ENCODE peak calls at places on chromosome 21, in seven cellular contexts. One of them, this sample, is unnamed.

GRCh38 chr21:42164064-42164789 is 54.7 kb upstream of the ABCG1 start:
- DNase-seq in CD4-positive, alpha-beta T cell: peak; percentile 56
- DNase-seq in astrocyte of the spinal cord: no peak
- DNase-seq in fibroblast of lung: peak; percentile 31
- DNase-seq in GM12865: peak; percentile 73
- DNase-seq in CD8-positive, alpha-beta T cell: peak; percentile 39
- DNase-seq in cardiac muscle cell: peak; percentile 43
- DNase-seq in this sample: no peak

GRCh38 chr21:19792004-19792403 is 1206.2 kb upstream of the NCAM2 start:
- DNase-seq in cardiac muscle cell: no peak
- DNase-seq in GM12865: no peak
- DNase-seq in CD8-positive, alpha-beta T cell: no peak
- DNase-seq in CD4-positive, alpha-beta T cell: no peak
- DNase-seq in astrocyte of the spinal cord: no peak
- DNase-seq in fibroblast of lung: no peak
- DNase-seq in this sample: no peak

GRCh38 chr21:38622827-38623209 is 124.5 kb upstream of the ERG start:
- DNase-seq in CD4-positive, alpha-beta T cell: no peak
- DNase-seq in CD8-positive, alpha-beta T cell: no peak
- DNase-seq in fibroblast of lung: no peak
- DNase-seq in astrocyte of the spinal cord: no peak
- DNase-seq in cardiac muscle cell: no peak
- DNase-seq in GM12865: no peak
- DNase-seq in this sample: no peak

GRCh38 chr21:39061766-39062165 is 121.5 kb downstream of the PSMG1 start:
- DNase-seq in CD4-positive, alpha-beta T cell: no peak
- DNase-seq in astrocyte of the spinal cord: no peak
- DNase-seq in GM12865: no peak
- DNase-seq in fibroblast of lung: no peak
- DNase-seq in cardiac muscle cell: no peak
- DNase-seq in CD8-positive, alpha-beta T cell: no peak
- DNase-seq in this sample: no peak

GRCh38 chr21:42463861-42464515 is 32.0 kb downstream of the RSPH1 start:
- DNase-seq in cardiac muscle cell: peak; percentile 57
- DNase-seq in astrocyte of the spinal cord: peak; percentile 42
- DNase-seq in fibroblast of lung: peak; percentile 48
- DNase-seq in CD8-positive, alpha-beta T cell: peak; percentile 32
- DNase-seq in CD4-positive, alpha-beta T cell: peak; percentile 56
- DNase-seq in GM12865: peak; percentile 84
- DNase-seq in this sample: no peak

GRCh38 chr21:45835301-45836267 is 146.0 kb upstream of the COL6A1 start:
- DNase-seq in CD4-positive, alpha-beta T cell: no peak
- DNase-seq in fibroblast of lung: no peak
- DNase-seq in CD8-positive, alpha-beta T cell: no peak
- DNase-seq in astrocyte of the spinal cord: no peak
- DNase-seq in GM12865: no peak
- DNase-seq in cardiac muscle cell: no peak
- DNase-seq in this sample: no peak

GRCh38 chr21:16069713-16070112 is 339.9 kb downstream of the USP25 start:
- DNase-seq in cardiac muscle cell: no peak
- DNase-seq in CD4-positive, alpha-beta T cell: no peak
- DNase-seq in GM12865: no peak
- DNase-seq in CD8-positive, alpha-beta T cell: no peak
- DNase-seq in astrocyte of the spinal cord: no peak
- DNase-seq in fibroblast of lung: no peak
- DNase-seq in this sample: no peak

GRCh38 chr21:46421756-46422555 is 36.7 kb upstream of the DIP2A start:
- DNase-seq in CD4-positive, alpha-beta T cell: no peak
- DNase-seq in GM12865: no peak
- DNase-seq in CD8-positive, alpha-beta T cell: no peak
- DNase-seq in fibroblast of lung: no peak
- DNase-seq in astrocyte of the spinal cord: no peak
- DNase-seq in cardiac muscle cell: no peak
- DNase-seq in this sample: no peak

GRCh38 chr21:45403825-45404725 is 890 bp upstream of the COL18A1 start:
- DNase-seq in CD8-positive, alpha-beta T cell: no peak
- DNase-seq in astrocyte of the spinal cord: peak; percentile 59
- DNase-seq in CD4-positive, alpha-beta T cell: no peak
- DNase-seq in cardiac muscle cell: peak; percentile 71
- DNase-seq in fibroblast of lung: peak; percentile 67
- DNase-seq in GM12865: no peak
- DNase-seq in this sample: peak; percentile 38

GRCh38 chr21:36038701-36039497 is 21.4 kb downstream of the SETD4 start:
- DNase-seq in CD8-positive, alpha-beta T cell: no peak
- DNase-seq in astrocyte of the spinal cord: no peak
- DNase-seq in CD4-positive, alpha-beta T cell: no peak
- DNase-seq in cardiac muscle cell: no peak
- DNase-seq in GM12865: peak; percentile 12
- DNase-seq in fibroblast of lung: no peak
- DNase-seq in this sample: no peak

DNA sequence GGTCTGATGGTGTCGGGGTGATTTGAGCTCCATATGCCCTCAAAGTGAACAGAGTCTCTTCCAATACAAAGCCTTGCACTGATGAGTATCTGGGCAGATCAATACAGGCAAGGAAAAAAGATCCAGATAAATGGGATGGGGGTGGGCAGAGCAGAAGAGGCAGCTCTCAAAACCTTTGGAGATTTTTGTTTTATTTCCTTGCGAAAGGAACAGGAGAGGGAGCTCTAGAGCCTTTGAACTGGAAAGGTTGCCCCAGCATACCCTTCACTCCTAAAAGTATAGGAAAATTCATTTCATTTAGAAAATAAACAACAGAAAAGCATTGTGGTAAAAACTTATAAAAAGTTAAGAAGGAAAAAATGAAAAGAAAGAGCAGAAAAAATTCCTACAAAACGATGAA is 31.4 kb upstream of the OLIG2 start:
- DNase-seq in CD4-positive, alpha-beta T cell: no peak
- DNase-seq in CD8-positive, alpha-beta T cell: no peak
- DNase-seq in astrocyte of the spinal cord: peak; percentile 10
- DNase-seq in fibroblast of lung: peak; percentile 39
- DNase-seq in GM12865: peak; percentile 5
- DNase-seq in cardiac muscle cell: peak; percentile 43
- DNase-seq in this sample: no peak
- TF ChIP-seq CTCF in CD4-positive, alpha-beta T cell: peak; percentile 56
- TF ChIP-seq CTCF in CD8-positive, alpha-beta T cell: no peak
- TF ChIP-seq CTCF in astrocyte of the spinal cord: peak; percentile 49
- TF ChIP-seq CTCF in fibroblast of lung: peak; percentile 41
- TF ChIP-seq CTCF in GM12865: peak; percentile 22
- TF ChIP-seq CTCF in cardiac muscle cell: peak; percentile 58
- TF ChIP-seq CTCF in this sample: no peak

GRCh38 chr21:31611445-31611844 is 48.0 kb upstream of the SOD1 start:
- DNase-seq in astrocyte of the spinal cord: no peak
- DNase-seq in CD8-positive, alpha-beta T cell: no peak
- DNase-seq in cardiac muscle cell: no peak
- DNase-seq in GM12865: no peak
- DNase-seq in fibroblast of lung: no peak
- DNase-seq in CD4-positive, alpha-beta T cell: no peak
- DNase-seq in this sample: no peak

GRCh38 chr21:31607791-31608190 is 51.7 kb upstream of the SOD1 start:
- DNase-seq in CD8-positive, alpha-beta T cell: no peak
- DNase-seq in astrocyte of the spinal cord: no peak
- DNase-seq in fibroblast of lung: no peak
- DNase-seq in GM12865: no peak
- DNase-seq in cardiac muscle cell: no peak
- DNase-seq in CD4-positive, alpha-beta T cell: no peak
- DNase-seq in this sample: no peak

GRCh38 chr21:31606081-31606874 is 53.2 kb upstream of the SOD1 start:
- DNase-seq in cardiac muscle cell: no peak
- DNase-seq in fibroblast of lung: no peak
- DNase-seq in CD4-positive, alpha-beta T cell: no peak
- DNase-seq in astrocyte of the spinal cord: no peak
- DNase-seq in GM12865: no peak
- DNase-seq in CD8-positive, alpha-beta T cell: no peak
- DNase-seq in this sample: no peak

GRCh38 chr21:31612889-31613785 is 46.4 kb upstream of the SOD1 start:
- DNase-seq in astrocyte of the spinal cord: no peak
- DNase-seq in GM12865: no peak
- DNase-seq in fibroblast of lung: no peak
- DNase-seq in cardiac muscle cell: peak; percentile 8
- DNase-seq in CD8-positive, alpha-beta T cell: no peak
- DNase-seq in CD4-positive, alpha-beta T cell: no peak
- DNase-seq in this sample: no peak

GRCh38 chr21:31609081-31609480 is 50.4 kb upstream of the SOD1 start:
- DNase-seq in CD4-positive, alpha-beta T cell: no peak
- DNase-seq in GM12865: no peak
- DNase-seq in cardiac muscle cell: no peak
- DNase-seq in CD8-positive, alpha-beta T cell: no peak
- DNase-seq in fibroblast of lung: peak; percentile 22
- DNase-seq in astrocyte of the spinal cord: no peak
- DNase-seq in this sample: no peak
- TF ChIP-seq CTCF in CD4-positive, alpha-beta T cell: no peak
- TF ChIP-seq CTCF in GM12865: no peak
- TF ChIP-seq CTCF in cardiac muscle cell: no peak
- TF ChIP-seq CTCF in CD8-positive, alpha-beta T cell: no peak
- TF ChIP-seq CTCF in fibroblast of lung: no peak
- TF ChIP-seq CTCF in astrocyte of the spinal cord: no peak
- TF ChIP-seq CTCF in this sample: no peak

DNA sequence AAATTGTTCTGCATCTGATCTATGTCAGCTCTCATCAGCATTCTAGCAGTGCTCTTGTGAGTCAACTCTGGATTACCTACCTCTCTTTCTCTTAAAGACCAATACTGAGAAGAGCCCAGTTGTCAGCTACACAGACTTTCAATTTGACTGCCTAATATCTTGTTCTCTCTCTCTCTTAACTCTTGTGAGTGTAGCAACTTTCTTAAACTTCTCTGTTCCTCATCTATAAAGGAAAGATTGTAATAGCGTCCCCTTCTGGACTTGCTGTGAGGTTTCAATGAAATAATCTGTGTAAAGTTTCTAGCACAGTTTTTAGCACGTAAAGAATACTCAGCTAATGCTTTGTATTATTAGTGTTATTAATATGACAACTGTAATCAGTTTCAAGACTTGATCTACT is 499.3 kb upstream of the ADAMTS5 start:
- DNase-seq in GM12865: peak; percentile 1
- DNase-seq in CD4-positive, alpha-beta T cell: no peak
- DNase-seq in CD8-positive, alpha-beta T cell: no peak
- DNase-seq in astrocyte of the spinal cord: no peak
- DNase-seq in cardiac muscle cell: peak; percentile 8
- DNase-seq in fibroblast of lung: no peak
- DNase-seq in this sample: no peak
- TF ChIP-seq CTCF in GM12865: no peak
- TF ChIP-seq CTCF in CD4-positive, alpha-beta T cell: no peak
- TF ChIP-seq CTCF in CD8-positive, alpha-beta T cell: no peak
- TF ChIP-seq CTCF in astrocyte of the spinal cord: peak; percentile 22
- TF ChIP-seq CTCF in cardiac muscle cell: peak; percentile 26
- TF ChIP-seq CTCF in fibroblast of lung: no peak
- TF ChIP-seq CTCF in this sample: no peak

GRCh38 chr21:34034369-34035014 is 38.9 kb upstream of the MRPS6 start:
- DNase-seq in cardiac muscle cell: no peak
- DNase-seq in CD4-positive, alpha-beta T cell: no peak
- DNase-seq in CD8-positive, alpha-beta T cell: no peak
- DNase-seq in GM12865: no peak
- DNase-seq in astrocyte of the spinal cord: no peak
- DNase-seq in fibroblast of lung: no peak
- DNase-seq in this sample: no peak
- TF ChIP-seq CTCF in cardiac muscle cell: no peak
- TF ChIP-seq CTCF in CD4-positive, alpha-beta T cell: no peak
- TF ChIP-seq CTCF in CD8-positive, alpha-beta T cell: no peak
- TF ChIP-seq CTCF in GM12865: no peak
- TF ChIP-seq CTCF in astrocyte of the spinal cord: no peak
- TF ChIP-seq CTCF in fibroblast of lung: no peak
- TF ChIP-seq CTCF in this sample: no peak

This sample was measured in omental fat pad.